ENCODE peak calls at places on chromosome 13, in four cellular contexts. K is effector memory CD4-positive, alpha-beta T cell; T is CD4-positive, alpha-beta T cell; V is testis. Y is an unnamed sample.

GRCh38 chr13:20902438-20903163 is at the start of gene XPO4:
- DNase-seq in K (peak; percentile 67), T (peak; percentile 77), V (peak; percentile 85), Y (peak; percentile 67)

GRCh38 chr13:75494491-75494890 is 12.5 kb upstream of the TBC1D4 start:
- DNase-seq in V (no peak), K (no peak), T (no peak), Y (no peak)

GRCh38 chr13:98834254-98834960 is 81.9 kb upstream of the SLC15A1 start:
- DNase-seq in T (no peak), K (no peak), V (no peak), Y (no peak)

GRCh38 chr13:43305416-43305815 is 282.0 kb downstream of the DNAJC15 start:
- DNase-seq in T (no peak), K (no peak), V (no peak), Y (no peak)

GRCh38 chr13:54934121-54934520 is 1905.5 kb downstream of the OLFM4 start:
- DNase-seq in T (no peak), V (no peak), K (no peak), Y (no peak)

GRCh38 chr13:30398601-30399072 is 23.7 kb upstream of the UBE2L5 start:
- DNase-seq in K (no peak), V (no peak), T (no peak), Y (no peak)

GRCh38 chr13:101876951-101877350 is 424.5 kb downstream of the ITGBL1 start:
- DNase-seq in T (no peak), V (no peak), K (no peak), Y (no peak)

GRCh38 chr13:23796546-23796945 is 92.7 kb downstream of the MIPEP start:
- DNase-seq in V (no peak), K (no peak), T (no peak), Y (no peak)

GRCh38 chr13:42895781-42896180 is 96.3 kb downstream of the EPSTI1 start:
- DNase-seq in T (no peak), V (no peak), K (no peak), Y (no peak)

GRCh38 chr13:68851026-68851425 is 1256.6 kb upstream of the ATXN8OS start:
- DNase-seq in K (no peak), T (no peak), V (no peak), Y (no peak)

GRCh38 chr13:112867301-112867711 is 101.7 kb upstream of the MCF2L start:
- DNase-seq in T (no peak), V (no peak), K (no peak), Y (no peak)

GRCh38 chr13:79450110-79450509 is 30.8 kb upstream of the NDFIP2 start:
- DNase-seq in K (no peak), T (no peak), V (no peak), Y (no peak)

GRCh38 chr13:98524793-98525192 is 52.1 kb downstream of the STK24 start:
- DNase-seq in T (no peak), V (no peak), K (no peak), Y (no peak)

GRCh38 chr13:45897562-45897961 is 46.0 kb upstream of the SIAH3 start:
- DNase-seq in T (no peak), K (no peak), V (no peak), Y (no peak)

GRCh38 chr13:26811636-26812035 is 51.0 kb upstream of the GPR12 start:
- DNase-seq in V (no peak), K (no peak), T (no peak), Y (no peak)

GRCh38 chr13:53150568-53150967 is 122.0 kb downstream of the OLFM4 start:
- DNase-seq in V (no peak), T (no peak), K (no peak), Y (no peak)

GRCh38 chr13:50011461-50011860 is 3.8 kb upstream of the KCNRG start:
- DNase-seq in K (no peak), V (no peak), T (no peak), Y (no peak)

GRCh38 chr13:79503069-79503468 is 22.1 kb downstream of the NDFIP2 start:
- DNase-seq in K (no peak), T (no peak), V (no peak), Y (no peak)

GRCh38 chr13:99312493-99312883 is 5.3 kb upstream of the GPR183 start:
- DNase-seq in T (no peak), K (no peak), V (peak; percentile 53), Y (no peak)

GRCh38 chr13:47310376-47310775 is 413.5 kb upstream of the HTR2A start:
- DNase-seq in V (no peak), K (no peak), T (no peak), Y (no peak)

GRCh38 chr13:109900723-109901122 is 114.3 kb upstream of the IRS2 start:
- DNase-seq in V (no peak), K (no peak), T (no peak), Y (no peak)

GRCh38 chr13:98927954-98928927 is 49.6 kb downstream of the DOCK9 start:
- DNase-seq in T (no peak), V (peak; percentile 56), K (no peak), Y (no peak)

GRCh38 chr13:30830638-30830965 is 75.5 kb upstream of the MEDAG start:
- DNase-seq in T (no peak), V (no peak), K (no peak), Y (no peak)

GRCh38 chr13:27182844-27183497 is 11.4 kb upstream of the USP12 start:
- DNase-seq in T (no peak), V (no peak), K (no peak), Y (no peak)

GRCh38 chr13:110470272-110471009 is 91.1 kb downstream of the RAB20 start:
- DNase-seq in T (no peak), K (no peak), V (no peak), Y (no peak)

GRCh38 chr13:114128624-114129522 is 3.5 kb downstream of the RASA3 start:
- DNase-seq in V (peak; percentile 49), T (peak; percentile 89), K (peak; percentile 87), Y (peak; percentile 55)

GRCh38 chr13:113526466-113527220 is 36.1 kb upstream of the DCUN1D2 start:
- DNase-seq in T (no peak), V (no peak), K (no peak), Y (no peak)

GRCh38 chr13:79404985-79405384 is 1.1 kb downstream of the RBM26 start:
- DNase-seq in K (no peak), T (no peak), V (no peak), Y (no peak)

GRCh38 chr13:54637377-54637776 is 1608.8 kb downstream of the OLFM4 start:
- DNase-seq in T (no peak), K (no peak), V (no peak), Y (no peak)

GRCh38 chr13:98828614-98829013 is 76.1 kb upstream of the SLC15A1 start:
- DNase-seq in K (no peak), T (no peak), V (no peak), Y (no peak)

GRCh38 chr13:19268331-19268730 is 86.7 kb upstream of the TUBA3C start:
- DNase-seq in K (no peak), T (no peak), V (no peak), Y (no peak)
- H3K9me3 ChIP-seq in K (no peaks in the 10 kb centered on the region), T (no peaks in the 10 kb centered on the region), V (no peaks in the 10 kb centered on the region), Y (no peaks in the 10 kb centered on the region)

GRCh38 chr13:22311734-22312404 is 641.0 kb downstream of the FGF9 start:
- DNase-seq in V (no peak), K (no peak), T (no peak), Y (no peak)

GRCh38 chr13:22316494-22317025 is 645.7 kb downstream of the FGF9 start:
- DNase-seq in K (no peak), T (no peak), V (no peak), Y (no peak)

GRCh38 chr13:22312405-22312803 is 641.5 kb downstream of the FGF9 start:
- DNase-seq in V (no peak), T (no peak), K (no peak), Y (no peak)
- H3K9me3 ChIP-seq in V (no peaks in the 10 kb centered on the region), T (no peaks in the 10 kb centered on the region), K (no peaks in the 10 kb centered on the region), Y (no peaks in the 10 kb centered on the region)

GRCh38 chr13:41581884-41582547 is 124.7 kb downstream of the RGCC start:
- DNase-seq in V (no peak), K (no peak), T (no peak), Y (no peak)
- H3K9me3 ChIP-seq in V (no peaks in the 10 kb centered on the region), K (no peaks in the 10 kb centered on the region), T (no peaks in the 10 kb centered on the region), Y (no peaks in the 10 kb centered on the region)

DNA sequence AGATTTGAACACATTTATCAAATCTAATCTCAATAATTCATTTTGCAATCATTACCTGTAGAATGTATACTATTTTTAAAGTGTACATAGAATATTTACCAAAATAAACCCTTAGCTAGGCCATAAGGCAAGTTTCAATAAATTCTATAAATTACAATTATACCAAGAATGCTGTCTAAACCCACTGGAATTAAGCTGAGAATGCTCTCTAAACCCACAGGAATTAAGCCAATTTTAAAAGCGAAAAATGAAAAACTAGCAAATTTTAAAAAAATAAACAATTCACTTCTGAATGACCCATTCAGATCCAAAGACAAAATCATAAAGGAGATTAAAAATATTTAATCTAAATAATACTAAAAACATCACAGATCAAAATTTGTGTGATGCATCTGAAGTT is 540.3 kb upstream of the NBEA start:
- DNase-seq in V (no peak), K (no peak), T (no peak), Y (no peak)
- H3K9me3 ChIP-seq in V (no peaks in the 10 kb centered on the region), K (no peaks in the 10 kb centered on the region), T (no peaks in the 10 kb centered on the region), Y (no peaks in the 10 kb centered on the region)

DNA sequence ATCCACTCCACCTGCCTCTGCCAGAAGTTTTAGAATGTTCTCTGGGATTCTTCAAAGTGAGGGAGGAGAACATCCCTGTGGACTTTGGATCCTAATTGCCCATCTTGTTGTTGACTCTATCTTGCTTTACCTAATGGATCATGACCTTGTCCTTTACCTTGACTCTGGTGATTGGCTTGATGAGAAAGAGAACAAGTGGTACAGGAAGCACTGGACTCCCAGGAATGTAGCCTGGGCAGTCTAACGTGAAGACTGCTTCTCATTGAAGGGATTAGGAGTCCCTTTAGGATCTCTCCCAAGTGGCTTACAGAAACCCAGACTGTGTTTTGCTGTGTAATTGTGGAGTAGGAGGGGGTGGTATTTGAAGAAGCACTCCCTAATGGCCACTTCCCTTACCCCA is 63.9 kb downstream of the SLC10A2 start:
- DNase-seq in K (no peak), T (no peak), V (no peak), Y (no peak)
- H3K9me3 ChIP-seq in K (no peaks in the 10 kb centered on the region), T (no peaks in the 10 kb centered on the region), V (no peaks in the 10 kb centered on the region), Y (peaks cover 3% of the 10 kb centered on the region)

DNA sequence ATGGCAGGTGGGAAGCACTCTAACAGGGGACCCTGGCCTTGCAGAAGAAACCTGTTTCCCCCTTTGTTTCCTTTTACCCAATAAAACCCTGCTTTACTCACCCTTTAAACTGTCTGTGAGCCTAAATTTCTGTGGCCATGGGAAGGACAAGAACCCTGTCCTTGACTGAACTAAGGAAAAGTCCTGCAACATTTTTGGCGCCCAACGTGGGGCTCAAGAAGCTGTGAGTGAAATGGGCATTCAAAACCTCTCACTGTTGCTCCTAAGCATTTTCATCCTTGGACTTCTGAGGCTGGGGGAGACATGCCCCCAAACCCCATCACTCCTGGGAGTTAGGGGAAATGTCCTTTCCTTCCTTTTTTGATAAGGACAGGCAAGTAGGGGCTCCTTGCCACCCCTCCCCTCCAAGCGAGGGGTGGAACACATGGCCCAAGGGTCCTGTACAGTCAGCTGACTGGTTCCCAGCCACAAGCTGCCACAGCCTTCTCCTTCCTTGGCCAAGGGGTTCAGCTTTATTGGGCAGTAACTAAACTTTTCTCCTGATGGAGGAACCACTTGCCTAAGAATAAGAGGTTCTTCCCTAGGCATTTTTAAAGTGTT is 381.6 kb downstream of the KLF5 start:
- DNase-seq in T (no peak), K (no peak), V (no peak), Y (no peak)
- H3K9me3 ChIP-seq in T (peaks cover 59% of the 10 kb centered on the region), K (peaks cover 23% of the 10 kb centered on the region), V (no peaks in the 10 kb centered on the region), Y (peaks cover 10% of the 10 kb centered on the region)

Y was measured in T-helper 17 cell.